ENCODE peak calls at places on chromosomes 2 and 18, in nine cellular contexts. T, H, R, U, K, J, X, B and W are unnamed samples.

GRCh38 chr2:232329716-232330067 is 48.9 kb upstream of the ALPP start:
- DNase-seq in T (no peak), H (no peak), R (no peak), U (no peak), K (no peak), J (no peak), X (no peak), B (no peak), W (no peak)

GRCh38 chr2:218313356-218313755 is 21.1 kb upstream of the TMBIM1 start:
- DNase-seq in T (no peak), H (no peak), R (no peak), U (no peak), K (no peak), J (no peak), X (no peak), B (no peak), W (no peak)

GRCh38 chr18:9787126-9787525 is 79.0 kb downstream of the RAB31 start:
- DNase-seq in T (no peak), H (no peak), R (no peak), U (no peak), K (no peak), J (no peak), X (peak), B (no peak), W (no peak)

GRCh38 chr2:241706539-241706938 is 4.7 kb downstream of the ING5 start:
- DNase-seq in T (no peak), H (no peak), R (no peak), U (no peak), K (no peak), J (no peak), X (no peak), B (no peak), W (no peak)

GRCh38 chr2:197174539-197175094 is 136.0 kb downstream of the ANKRD44 start:
- DNase-seq in T (no peak), H (peak), R (no peak), U (no peak), K (no peak), J (no peak), X (peak), B (no peak), W (peak)

GRCh38 chr2:237440819-237441281 is 26.9 kb upstream of the COL6A3 start:
- DNase-seq in T (no peak), H (no peak), R (peak), U (peak), K (no peak), J (no peak), X (peak), B (no peak), W (no peak)

GRCh38 chr2:207143474-207144190 is 22.1 kb downstream of the KLF7 start:
- DNase-seq in T (peak), H (peak), R (peak), U (peak), K (peak), J (peak), X (peak), B (no peak), W (peak)

GRCh38 chr2:74005786-74006185 is 21.1 kb downstream of the TET3 start:
- DNase-seq in T (no peak), H (no peak), R (no peak), U (no peak), K (no peak), J (no peak), X (peak), B (no peak), W (no peak)

GRCh38 chr2:175824243-175824642 is 177.8 kb downstream of the LNPK start:
- DNase-seq in T (no peak), H (no peak), R (no peak), U (no peak), K (no peak), J (no peak), X (peak), B (no peak), W (no peak)

GRCh38 chr2:208326016-208326415 is 60.0 kb downstream of the PIKFYVE start:
- DNase-seq in T (no peak), H (no peak), R (no peak), U (no peak), K (no peak), J (no peak), X (no peak), B (no peak), W (no peak)

GRCh38 chr2:1841903-1842791 is 97.8 kb upstream of the PXDN start:
- DNase-seq in T (no peak), H (no peak), R (no peak), U (no peak), K (no peak), J (peak), X (no peak), B (no peak), W (no peak)

GRCh38 chr2:98468621-98469236 is 24.1 kb downstream of the INPP4A start:
- DNase-seq in T (no peak), H (no peak), R (peak), U (peak), K (no peak), J (no peak), X (peak), B (no peak), W (peak)

GRCh38 chr18:45166341-45167108 is 448.8 kb upstream of the SLC14A2 start:
- DNase-seq in T (no peak), H (peak), R (no peak), U (no peak), K (no peak), J (no peak), X (peak), B (no peak), W (peak)

GRCh38 chr2:150046211-150046610 is 441.3 kb downstream of the RND3 start:
- DNase-seq in T (no peak), H (peak), R (no peak), U (no peak), K (no peak), J (no peak), X (no peak), B (no peak), W (no peak)

GRCh38 chr18:70135604-70136003 is 69.9 kb downstream of the RTTN start:
- DNase-seq in T (no peak), H (no peak), R (no peak), U (no peak), K (no peak), J (no peak), X (no peak), B (no peak), W (no peak)

GRCh38 chr2:178012639-178013038 is 59.9 kb downstream of the PDE11A start:
- DNase-seq in T (no peak), H (no peak), R (no peak), U (no peak), K (no peak), J (no peak), X (no peak), B (no peak), W (no peak)

GRCh38 chr2:195834836-195835235 is 177.8 kb downstream of the SLC39A10 start:
- DNase-seq in T (no peak), H (no peak), R (no peak), U (no peak), K (no peak), J (no peak), X (no peak), B (no peak), W (no peak)

GRCh38 chr2:25996844-25997243 is 14.5 kb upstream of the KIF3C start:
- DNase-seq in T (no peak), H (no peak), R (no peak), U (no peak), K (no peak), J (no peak), X (no peak), B (no peak), W (no peak)

GRCh38 chr2:189086710-189087109 is 92.9 kb downstream of the COL5A2 start:
- DNase-seq in T (no peak), H (peak), R (no peak), U (no peak), K (no peak), J (no peak), X (peak), B (no peak), W (no peak)

GRCh38 chr2:233353101-233353768 is 1.1 kb upstream of the DGKD start:
- DNase-seq in T (no peak), H (no peak), R (no peak), U (no peak), K (no peak), J (peak), X (no peak), B (no peak), W (no peak)

GRCh38 chr2:172307800-172308199 is 119.6 kb upstream of the ITGA6 start:
- DNase-seq in T (no peak), H (no peak), R (no peak), U (no peak), K (no peak), J (no peak), X (no peak), B (no peak), W (peak)

GRCh38 chr2:9002637-9003365 is 683 bp downstream of the MBOAT2 start:
- DNase-seq in T (peak), H (peak), R (peak), U (peak), K (peak), J (peak), X (no peak), B (peak), W (no peak)

GRCh38 chr2:83633435-83633834 is 825.6 kb downstream of the SUCLG1 start:
- DNase-seq in T (no peak), H (no peak), R (no peak), U (no peak), K (no peak), J (no peak), X (no peak), B (no peak), W (no peak)

GRCh38 chr2:39109543-39109942 is 11.3 kb downstream of the SOS1 start:
- DNase-seq in T (no peak), H (no peak), R (no peak), U (no peak), K (no peak), J (no peak), X (no peak), B (no peak), W (no peak)